ENCODE peak calls at places on chromosomes 3 and 15, in six cellular contexts. One of them, this sample, is unnamed.

GRCh38 chr15:28098360-28098765 is 752 bp downstream of the OCA2 start:
- DNase-seq in hepatocyte: no peak
- DNase-seq in CD8-positive, alpha-beta memory T cell: no peak
- DNase-seq in heart left ventricle: no peak
- DNase-seq in DND-41: no peak
- DNase-seq in sigmoid colon: peak; percentile 47
- DNase-seq in this sample: no peak

GRCh38 chr15:75930866-75931265 is 27.2 kb downstream of the FBXO22 start:
- DNase-seq in hepatocyte: no peak
- DNase-seq in CD8-positive, alpha-beta memory T cell: no peak
- DNase-seq in heart left ventricle: no peak
- DNase-seq in DND-41: no peak
- DNase-seq in sigmoid colon: no peak
- DNase-seq in this sample: no peak

GRCh38 chr3:130395916-130396315 is 50.4 kb downstream of the COL6A5 start:
- DNase-seq in hepatocyte: peak; percentile 43
- DNase-seq in CD8-positive, alpha-beta memory T cell: no peak
- DNase-seq in heart left ventricle: no peak
- DNase-seq in DND-41: no peak
- DNase-seq in sigmoid colon: no peak
- DNase-seq in this sample: no peak

GRCh38 chr3:185460719-185461350 is 38.0 kb downstream of the TMEM41A start:
- DNase-seq in hepatocyte: no peak
- DNase-seq in CD8-positive, alpha-beta memory T cell: no peak
- DNase-seq in heart left ventricle: no peak
- DNase-seq in DND-41: no peak
- DNase-seq in sigmoid colon: no peak
- DNase-seq in this sample: peak; percentile 26

GRCh38 chr3:125186261-125186770 is 26.2 kb downstream of the SLC12A8 start:
- DNase-seq in hepatocyte: peak; percentile 32
- DNase-seq in CD8-positive, alpha-beta memory T cell: no peak
- DNase-seq in heart left ventricle: no peak
- DNase-seq in DND-41: no peak
- DNase-seq in sigmoid colon: no peak
- DNase-seq in this sample: no peak

GRCh38 chr3:99712291-99712954 is 74.0 kb downstream of the COL8A1 start:
- DNase-seq in hepatocyte: no peak
- DNase-seq in CD8-positive, alpha-beta memory T cell: no peak
- DNase-seq in heart left ventricle: no peak
- DNase-seq in DND-41: no peak
- DNase-seq in sigmoid colon: no peak
- DNase-seq in this sample: no peak

GRCh38 chr15:28873006-28873405 is 12.8 kb upstream of the APBA2 start:
- DNase-seq in hepatocyte: no peak
- DNase-seq in CD8-positive, alpha-beta memory T cell: no peak
- DNase-seq in heart left ventricle: no peak
- DNase-seq in DND-41: no peak
- DNase-seq in sigmoid colon: no peak
- DNase-seq in this sample: no peak

GRCh38 chr15:75508741-75509532 is 57.4 kb upstream of the SIN3A start:
- DNase-seq in hepatocyte: peak; percentile 42
- DNase-seq in CD8-positive, alpha-beta memory T cell: no peak
- DNase-seq in heart left ventricle: no peak
- DNase-seq in DND-41: no peak
- DNase-seq in sigmoid colon: no peak
- DNase-seq in this sample: peak; percentile 73

GRCh38 chr15:75149911-75150709 is 51.6 kb upstream of the C15orf39 start:
- DNase-seq in hepatocyte: no peak
- DNase-seq in CD8-positive, alpha-beta memory T cell: no peak
- DNase-seq in heart left ventricle: no peak
- DNase-seq in DND-41: no peak
- DNase-seq in sigmoid colon: no peak
- DNase-seq in this sample: peak; percentile 28

GRCh38 chr15:31396881-31397560 is 70.4 kb downstream of the KLF13 start:
- DNase-seq in hepatocyte: peak; percentile 91
- DNase-seq in CD8-positive, alpha-beta memory T cell: no peak
- DNase-seq in heart left ventricle: peak; percentile 96
- DNase-seq in DND-41: no peak
- DNase-seq in sigmoid colon: peak; percentile 94
- DNase-seq in this sample: no peak

GRCh38 chr3:186320862-186321568 is 41.0 kb downstream of the DGKG start:
- DNase-seq in hepatocyte: no peak
- DNase-seq in CD8-positive, alpha-beta memory T cell: no peak
- DNase-seq in heart left ventricle: no peak
- DNase-seq in DND-41: no peak
- DNase-seq in sigmoid colon: no peak
- DNase-seq in this sample: no peak

GRCh38 chr3:101680466-101680865 is 3.5 kb upstream of the ZBTB11 start:
- DNase-seq in hepatocyte: no peak
- DNase-seq in CD8-positive, alpha-beta memory T cell: no peak
- DNase-seq in heart left ventricle: no peak
- DNase-seq in DND-41: no peak
- DNase-seq in sigmoid colon: no peak
- DNase-seq in this sample: no peak

GRCh38 chr3:29757054-29757777 is 476.3 kb downstream of the RBMS3 start:
- DNase-seq in hepatocyte: peak; percentile 10
- DNase-seq in CD8-positive, alpha-beta memory T cell: no peak
- DNase-seq in heart left ventricle: no peak
- DNase-seq in DND-41: no peak
- DNase-seq in sigmoid colon: no peak
- DNase-seq in this sample: no peak

GRCh38 chr15:48352474-48353072 is 21.3 kb downstream of the DUT start:
- DNase-seq in hepatocyte: peak; percentile 80
- DNase-seq in CD8-positive, alpha-beta memory T cell: peak; percentile 15
- DNase-seq in heart left ventricle: peak; percentile 39
- DNase-seq in DND-41: peak; percentile 60
- DNase-seq in sigmoid colon: peak; percentile 69
- DNase-seq in this sample: peak; percentile 24

GRCh38 chr15:84594617-84595290 is 6.1 kb upstream of the ZSCAN2 start:
- DNase-seq in hepatocyte: peak; percentile 44
- DNase-seq in CD8-positive, alpha-beta memory T cell: no peak
- DNase-seq in heart left ventricle: no peak
- DNase-seq in DND-41: peak; percentile 10
- DNase-seq in sigmoid colon: no peak
- DNase-seq in this sample: no peak

GRCh38 chr15:92343869-92344643 is 49.6 kb upstream of the ST8SIA2 start:
- DNase-seq in hepatocyte: no peak
- DNase-seq in CD8-positive, alpha-beta memory T cell: no peak
- DNase-seq in heart left ventricle: peak; percentile 85
- DNase-seq in DND-41: no peak
- DNase-seq in sigmoid colon: no peak
- DNase-seq in this sample: no peak

GRCh38 chr3:17030956-17031652 is 146.3 kb downstream of the PLCL2 start:
- DNase-seq in hepatocyte: no peak
- DNase-seq in CD8-positive, alpha-beta memory T cell: no peak
- DNase-seq in heart left ventricle: no peak
- DNase-seq in DND-41: no peak
- DNase-seq in sigmoid colon: no peak
- DNase-seq in this sample: no peak

DNA sequence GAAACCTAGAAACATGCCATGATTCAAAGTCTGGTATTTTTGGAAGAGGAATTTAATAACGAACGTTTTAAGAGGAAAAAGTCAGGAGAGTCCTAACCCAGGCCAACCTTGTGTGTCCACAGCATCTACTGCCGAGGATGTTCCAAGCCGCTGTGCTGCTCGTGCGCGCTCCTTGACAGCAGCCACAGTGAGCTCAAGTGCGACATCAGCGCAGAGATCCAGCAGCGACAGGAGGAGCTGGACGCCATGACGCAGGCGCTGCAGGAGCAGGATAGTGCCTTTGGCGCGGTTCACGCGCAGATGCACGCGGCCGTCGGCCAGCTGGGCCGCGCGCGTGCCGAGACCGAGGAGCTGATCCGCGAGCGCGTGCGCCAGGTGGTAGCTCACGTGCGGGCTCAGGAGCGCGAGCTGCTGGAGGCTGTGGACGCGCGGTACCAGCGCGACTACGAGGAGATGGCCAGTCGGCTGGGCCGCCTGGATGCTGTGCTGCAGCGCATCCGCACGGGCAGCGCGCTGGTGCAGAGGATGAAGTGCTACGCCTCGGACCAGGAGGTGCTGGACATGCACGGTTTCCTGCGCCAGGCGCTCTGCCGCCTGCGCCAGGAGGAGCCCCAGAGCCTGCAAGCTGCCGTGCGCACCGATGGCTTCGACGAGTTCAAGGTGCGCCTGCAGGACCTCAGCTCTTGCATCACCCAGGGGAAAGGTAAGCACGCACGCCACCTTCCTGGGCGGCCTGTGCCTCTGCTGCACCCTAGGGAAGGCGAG is 28.4 kb downstream of the PML start:
- DNase-seq in hepatocyte: no peak
- DNase-seq in CD8-positive, alpha-beta memory T cell: no peak
- DNase-seq in heart left ventricle: no peak
- DNase-seq in DND-41: no peak
- DNase-seq in sigmoid colon: no peak
- DNase-seq in this sample: no peak
- H3K36me3 ChIP-seq in hepatocyte: no peaks in the 10 kb centered on the region
- H3K36me3 ChIP-seq in CD8-positive, alpha-beta memory T cell: peaks cover 27% of the 10 kb centered on the region
- H3K36me3 ChIP-seq in heart left ventricle: no peaks in the 10 kb centered on the region
- H3K36me3 ChIP-seq in DND-41: peaks cover 41% of the 10 kb centered on the region
- H3K36me3 ChIP-seq in sigmoid colon: peaks cover 31% of the 10 kb centered on the region
- H3K36me3 ChIP-seq in this sample: peaks cover 68% of the 10 kb centered on the region

GRCh38 chr15:70486451-70487379 is 276.6 kb downstream of the UACA start:
- DNase-seq in hepatocyte: no peak
- DNase-seq in CD8-positive, alpha-beta memory T cell: peak; percentile 11
- DNase-seq in heart left ventricle: peak; percentile 41
- DNase-seq in DND-41: peak; percentile 67
- DNase-seq in sigmoid colon: peak; percentile 77
- DNase-seq in this sample: no peak

GRCh38 chr15:70486012-70486411 is 277.3 kb downstream of the UACA start:
- DNase-seq in hepatocyte: no peak
- DNase-seq in CD8-positive, alpha-beta memory T cell: no peak
- DNase-seq in heart left ventricle: no peak
- DNase-seq in DND-41: no peak
- DNase-seq in sigmoid colon: no peak
- DNase-seq in this sample: no peak

GRCh38 chr15:70484993-70485392 is 278.4 kb downstream of the UACA start:
- DNase-seq in hepatocyte: no peak
- DNase-seq in CD8-positive, alpha-beta memory T cell: no peak
- DNase-seq in heart left ventricle: no peak
- DNase-seq in DND-41: no peak
- DNase-seq in sigmoid colon: no peak
- DNase-seq in this sample: no peak

GRCh38 chr15:70480196-70480856 is 283.0 kb downstream of the UACA start:
- DNase-seq in hepatocyte: no peak
- DNase-seq in CD8-positive, alpha-beta memory T cell: peak; percentile 56
- DNase-seq in heart left ventricle: no peak
- DNase-seq in DND-41: peak; percentile 87
- DNase-seq in sigmoid colon: no peak
- DNase-seq in this sample: no peak

DNA sequence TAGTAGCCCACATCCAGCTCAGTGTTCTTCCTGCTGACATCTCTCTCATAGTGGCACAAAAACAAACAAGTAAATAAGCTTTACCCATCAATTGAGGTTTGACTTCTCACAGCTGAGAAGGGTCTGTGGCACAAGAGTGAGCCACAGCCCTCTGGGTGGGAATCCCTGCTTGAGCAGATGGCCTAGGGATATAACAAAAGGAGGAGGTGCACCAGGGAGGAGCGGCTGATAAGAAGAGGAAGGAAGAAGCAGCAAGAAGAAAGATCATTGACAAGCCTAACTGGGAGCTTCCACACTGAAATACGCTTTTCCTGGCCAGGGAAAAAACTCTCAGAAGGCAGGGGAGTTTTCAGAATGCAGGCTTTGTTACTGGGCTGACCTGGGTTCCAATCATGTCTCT is 279.8 kb downstream of the UACA start:
- DNase-seq in hepatocyte: no peak
- DNase-seq in CD8-positive, alpha-beta memory T cell: no peak
- DNase-seq in heart left ventricle: no peak
- DNase-seq in DND-41: no peak
- DNase-seq in sigmoid colon: no peak
- DNase-seq in this sample: no peak
- H3K27ac ChIP-seq in hepatocyte: no peak overlapping the region
- H3K27ac ChIP-seq in CD8-positive, alpha-beta memory T cell: no peak overlapping the region
- H3K27ac ChIP-seq in heart left ventricle: no peak overlapping the region
- H3K27ac ChIP-seq in DND-41: no peak overlapping the region
- H3K27ac ChIP-seq in sigmoid colon: no peak overlapping the region
- H3K27ac ChIP-seq in this sample: no peak overlapping the region

DNA sequence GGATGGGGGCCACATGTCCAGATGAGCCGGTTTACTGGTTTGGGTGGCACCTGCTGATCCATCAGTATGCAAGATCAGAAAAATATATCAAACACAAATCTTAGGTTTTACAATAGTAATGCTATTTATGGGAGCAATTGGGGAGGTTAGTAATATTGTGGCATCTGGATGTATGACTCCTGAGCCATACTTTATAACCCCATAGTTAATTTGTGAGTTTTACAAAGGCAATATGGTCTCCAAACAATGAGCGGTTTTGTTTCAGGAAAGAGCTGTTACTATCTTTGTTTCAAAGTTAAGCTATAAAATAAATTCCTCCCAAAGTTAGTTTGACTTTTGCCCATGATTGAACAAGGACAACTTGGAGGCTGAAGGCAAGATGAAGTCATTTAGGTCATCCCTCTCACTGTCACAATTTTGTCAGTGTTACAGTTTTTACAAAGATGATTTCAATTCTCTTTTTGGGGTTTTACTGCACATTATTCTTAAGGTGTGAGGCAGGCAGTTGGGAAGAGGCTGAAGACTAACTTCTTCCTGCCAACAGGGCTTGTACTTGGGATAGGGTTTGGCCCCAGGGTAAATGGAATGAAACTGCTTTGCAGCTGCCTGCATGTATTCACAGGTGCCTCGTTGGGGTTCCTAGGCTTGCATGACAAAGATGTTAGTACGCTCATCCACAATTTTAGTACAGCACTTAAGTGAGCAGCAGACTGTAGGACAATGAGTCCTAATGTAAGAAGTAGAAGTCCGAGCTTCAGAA is 296.6 kb upstream of the NDN start:
- DNase-seq in hepatocyte: no peak
- DNase-seq in CD8-positive, alpha-beta memory T cell: no peak
- DNase-seq in heart left ventricle: no peak
- DNase-seq in DND-41: no peak
- DNase-seq in sigmoid colon: no peak
- DNase-seq in this sample: no peak
- H3K9me3 ChIP-seq in hepatocyte: no peaks in the 10 kb centered on the region
- H3K9me3 ChIP-seq in CD8-positive, alpha-beta memory T cell: no peaks in the 10 kb centered on the region
- H3K9me3 ChIP-seq in heart left ventricle: no peaks in the 10 kb centered on the region
- H3K9me3 ChIP-seq in DND-41: peaks cover 4% of the 10 kb centered on the region
- H3K9me3 ChIP-seq in sigmoid colon: no peaks in the 10 kb centered on the region
- H3K9me3 ChIP-seq in this sample: no peaks in the 10 kb centered on the region

GRCh38 chr3:126993436-126993835 is 10.5 kb downstream of the PLXNA1 start:
- DNase-seq in hepatocyte: no peak
- DNase-seq in CD8-positive, alpha-beta memory T cell: no peak
- DNase-seq in heart left ventricle: no peak
- DNase-seq in DND-41: no peak
- DNase-seq in sigmoid colon: no peak
- DNase-seq in this sample: no peak
- H3K36me3 ChIP-seq in hepatocyte: no peaks in the 10 kb centered on the region
- H3K36me3 ChIP-seq in CD8-positive, alpha-beta memory T cell: no peaks in the 10 kb centered on the region
- H3K36me3 ChIP-seq in heart left ventricle: no peaks in the 10 kb centered on the region
- H3K36me3 ChIP-seq in DND-41: peaks cover 74% of the 10 kb centered on the region
- H3K36me3 ChIP-seq in sigmoid colon: no peaks in the 10 kb centered on the region
- H3K36me3 ChIP-seq in this sample: no peaks in the 10 kb centered on the region

DNA sequence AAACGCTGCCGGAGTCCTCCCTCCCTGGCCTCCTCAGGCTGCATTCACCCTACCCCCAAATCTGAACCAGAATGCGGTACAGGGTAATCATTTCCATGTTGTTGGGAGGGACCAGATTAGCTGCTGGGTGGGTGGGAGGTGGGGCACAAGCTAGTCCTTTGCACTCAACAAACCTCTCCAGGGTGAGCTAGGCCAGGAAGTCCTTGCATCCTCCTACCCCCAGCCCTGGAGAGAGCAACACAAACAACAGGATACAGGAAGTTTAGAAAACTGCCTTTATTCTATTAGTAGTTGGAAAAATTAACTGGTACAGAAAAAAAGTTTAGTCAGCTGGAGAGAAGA is 702 bp upstream of the GPX1 start:
- DNase-seq in hepatocyte: no peak
- DNase-seq in CD8-positive, alpha-beta memory T cell: no peak
- DNase-seq in heart left ventricle: no peak
- DNase-seq in DND-41: no peak
- DNase-seq in sigmoid colon: no peak
- DNase-seq in this sample: no peak
- H3K27ac ChIP-seq in hepatocyte: peak overlapping the region; percentile 87
- H3K27ac ChIP-seq in CD8-positive, alpha-beta memory T cell: peak overlapping the region; percentile 59
- H3K27ac ChIP-seq in heart left ventricle: peak overlapping the region; percentile 93
- H3K27ac ChIP-seq in DND-41: peak overlapping the region; percentile 80
- H3K27ac ChIP-seq in sigmoid colon: peak overlapping the region; percentile 92
- H3K27ac ChIP-seq in this sample: peak overlapping the region; percentile 83